ENCODE peak calls at places on chromosomes 2 and 18, in four cellular contexts. K, M, C and H are unnamed samples.

GRCh38 chr2:46644690-46645385 is 165.5 kb downstream of the TMEM247 start:
- DNase-seq in K (no peak), M (no peak), C (peak; percentile 51), H (no peak)

GRCh38 chr2:217466799-217467198 is 536.0 kb downstream of the TNS1 start:
- DNase-seq in K (no peak), M (no peak), C (no peak), H (no peak)

GRCh38 chr2:60119778-60120177 is 433.7 kb downstream of the BCL11A start:
- DNase-seq in K (no peak), M (no peak), C (no peak), H (no peak)

GRCh38 chr2:207316906-207317305 is 151.2 kb upstream of the KLF7 start:
- DNase-seq in K (no peak), M (no peak), C (no peak), H (no peak)

GRCh38 chr2:2788076-2788475 is 457.0 kb upstream of the MYT1L start:
- DNase-seq in K (no peak), M (no peak), C (no peak), H (no peak)

GRCh38 chr18:50726960-50727589 is 92.7 kb downstream of the MRO start:
- DNase-seq in K (no peak), M (no peak), C (no peak), H (no peak)

GRCh38 chr2:119387381-119388129 is 20.8 kb downstream of the DBI start:
- DNase-seq in K (peak; percentile 27), M (peak; percentile 92), C (peak; percentile 20), H (peak; percentile 83)

GRCh38 chr2:75406138-75406537 is 154.6 kb downstream of the EVA1A start:
- DNase-seq in K (no peak), M (no peak), C (no peak), H (no peak)

GRCh38 chr2:237244976-237245646 is 159.4 kb downstream of the COPS8 start:
- DNase-seq in K (no peak), M (no peak), C (no peak), H (no peak)

GRCh38 chr2:102618452-102619413 is 620 bp upstream of the SLC9A2 start:
- DNase-seq in K (no peak), M (peak; percentile 43), C (peak; percentile 16), H (peak; percentile 40)

GRCh38 chr18:22378672-22379282 is 38.9 kb downstream of the CTAGE1 start:
- DNase-seq in K (no peak), M (peak; percentile 23), C (peak; percentile 53), H (no peak)

GRCh38 chr2:113041871-113042270 is 10.8 kb downstream of the IL36B start:
- DNase-seq in K (no peak), M (no peak), C (no peak), H (no peak)

GRCh38 chr2:101388232-101388631 is 929 bp upstream of the CREG2 start:
- DNase-seq in K (no peak), M (no peak), C (no peak), H (no peak)